ENCODE peak calls at places on chromosomes 12 and 14, in seven cellular contexts. Z is HCT116, D is GM23338, E is GM23248, K is PC-3, O is hepatocyte, M is MM.1S. I is an unnamed sample.

GRCh38 chr12:64609543-64610091 is 678 bp upstream of the RASSF3 start:
- DNase-seq in Z (no peak), D (no peak), E (peak; percentile 40), K (peak; percentile 41), O (peak; percentile 11), M (peak; percentile 31), I (peak; percentile 41)

GRCh38 chr14:68607081-68607851 is 185.6 kb downstream of the ZFP36L1 start:
- DNase-seq in Z (no peak), D (peak; percentile 59), E (peak; percentile 31), K (peak; percentile 50), O (peak; percentile 86), M (no peak), I (no peak)

GRCh38 chr12:131087991-131088700 is 134.4 kb downstream of the ADGRD1 start:
- DNase-seq in Z (no peak), D (no peak), E (no peak), K (no peak), O (no peak), M (no peak), I (no peak)

GRCh38 chr12:81502912-81503695 is 256.0 kb downstream of the PPFIA2 start:
- DNase-seq in Z (no peak), D (no peak), E (peak; percentile 91), K (peak; percentile 20), O (peak; percentile 14), M (no peak), I (no peak)

GRCh38 chr12:52168019-52168717 is 23.6 kb downstream of the KRT80 start:
- DNase-seq in Z (no peak), D (no peak), E (peak; percentile 57), K (peak; percentile 61), O (peak; percentile 91), M (no peak), I (no peak)

GRCh38 chr14:21201732-21202462 is 46.0 kb upstream of the OR5AU1 start:
- DNase-seq in Z (no peak), D (no peak), E (peak; percentile 29), K (no peak), O (no peak), M (no peak), I (no peak)

GRCh38 chr14:29663281-29663801 is 264.3 kb downstream of the PRKD1 start:
- DNase-seq in Z (no peak), D (peak; percentile 74), E (no peak), K (no peak), O (no peak), M (no peak), I (no peak)

GRCh38 chr14:101353422-101353821 is 207.9 kb upstream of the DIO3 start:
- DNase-seq in Z (no peak), D (no peak), E (no peak), K (no peak), O (no peak), M (no peak), I (no peak)

GRCh38 chr14:50003213-50004021 is 110.5 kb downstream of the ARF6 start:
- DNase-seq in Z (peak; percentile 65), D (peak; percentile 72), E (peak; percentile 88), K (peak; percentile 89), O (peak; percentile 91), M (peak; percentile 76), I (peak; percentile 80)

GRCh38 chr14:105078294-105078693 is 13.1 kb upstream of the GPR132 start:
- DNase-seq in Z (no peak), D (no peak), E (no peak), K (no peak), O (no peak), M (no peak), I (no peak)

GRCh38 chr14:77053046-77053841 is 24.7 kb upstream of the IRF2BPL start:
- DNase-seq in Z (no peak), D (peak; percentile 92), E (peak; percentile 73), K (no peak), O (peak; percentile 90), M (peak; percentile 55), I (no peak)

GRCh38 chr12:122872815-122873361 is 23.0 kb downstream of the VPS37B start:
- DNase-seq in Z (no peak), D (no peak), E (no peak), K (no peak), O (no peak), M (peak; percentile 44), I (no peak)

GRCh38 chr12:80260269-80260668 is 160.9 kb downstream of the OTOGL start:
- DNase-seq in Z (no peak), D (no peak), E (no peak), K (no peak), O (no peak), M (no peak), I (no peak)

GRCh38 chr14:91159182-91159581 is 45.3 kb downstream of the DGLUCY start:
- DNase-seq in Z (no peak), D (no peak), E (no peak), K (no peak), O (no peak), M (no peak), I (no peak)

GRCh38 chr12:108690799-108691153 is 40.5 kb downstream of the CORO1C start:
- DNase-seq in Z (no peak), D (no peak), E (no peak), K (no peak), O (peak; percentile 18), M (no peak), I (no peak)

GRCh38 chr12:108691154-108691994 is 39.9 kb downstream of the CORO1C start:
- DNase-seq in Z (peak; percentile 86), D (peak; percentile 96), E (peak; percentile 100), K (peak; percentile 100), O (peak; percentile 96), M (peak; percentile 93), I (peak; percentile 97)

GRCh38 chr12:108689314-108690190 is 41.8 kb downstream of the CORO1C start:
- DNase-seq in Z (peak; percentile 27), D (no peak), E (peak; percentile 54), K (no peak), O (peak; percentile 27), M (peak; percentile 41), I (no peak)

GRCh38 chr12:108691995-108692808 is 39.1 kb downstream of the CORO1C start:
- DNase-seq in Z (no peak), D (no peak), E (peak; percentile 51), K (no peak), O (peak; percentile 19), M (peak; percentile 80), I (no peak)

DNA sequence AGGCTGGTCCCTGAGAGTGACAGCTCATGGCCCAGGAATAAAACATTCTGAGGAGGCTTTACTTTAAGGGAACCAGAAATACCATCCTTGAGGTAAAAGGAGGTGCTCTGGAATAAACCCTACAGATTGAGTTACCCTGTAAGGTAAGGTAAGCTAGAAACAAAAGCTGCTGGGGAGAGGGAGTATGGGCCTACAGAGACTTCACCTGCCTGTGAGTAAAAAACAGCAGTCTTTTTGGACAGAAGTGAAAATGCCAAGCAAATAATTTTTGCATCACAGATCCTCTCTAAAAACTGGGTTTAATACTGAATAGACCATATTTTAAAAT is 41.2 kb downstream of the CORO1C start:
- DNase-seq in Z (no peak), D (no peak), E (no peak), K (no peak), O (no peak), M (no peak), I (no peak)
- H3K4me3 ChIP-seq in Z (no peak overlapping the region), D (no peak overlapping the region), E (peak overlapping the region; percentile 56), K (no peak overlapping the region), O (no peak overlapping the region), M (peak overlapping the region; percentile 55), I (no peak overlapping the region)

GRCh38 chr12:54195736-54196347 is 7.1 kb upstream of the SMUG1 start:
- DNase-seq in Z (no peak), D (no peak), E (peak; percentile 30), K (no peak), O (peak; percentile 73), M (no peak), I (no peak)
- TF ChIP-seq EZH2 in Z (no peak), D (no peak), E (no peak), K (no peak), O (no peak), M (no peak), I (no peak)

DNA sequence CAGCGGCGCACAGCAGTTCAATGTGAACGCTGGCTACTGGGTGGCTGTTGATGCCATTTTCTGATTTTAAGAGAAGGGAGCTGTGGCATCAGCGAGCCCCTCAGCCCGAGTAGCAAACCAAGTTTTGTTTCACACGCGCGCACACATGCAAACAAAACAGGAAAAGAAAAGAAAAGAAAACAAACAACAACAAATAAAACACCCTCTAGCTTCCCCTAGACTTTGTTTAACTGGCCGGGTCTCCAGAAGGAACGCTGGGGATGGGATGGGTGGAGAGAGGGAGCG is 540 bp downstream of the PAX9 start:
- DNase-seq in Z (no peak), D (no peak), E (no peak), K (no peak), O (no peak), M (no peak), I (no peak)
- H3K4me3 ChIP-seq in Z (peak overlapping the region; percentile 71), D (peak overlapping the region; percentile 56), E (peak overlapping the region; percentile 84), K (peak overlapping the region; percentile 89), O (peak overlapping the region; percentile 1), M (no peak overlapping the region), I (peak overlapping the region; percentile 85)

DNA sequence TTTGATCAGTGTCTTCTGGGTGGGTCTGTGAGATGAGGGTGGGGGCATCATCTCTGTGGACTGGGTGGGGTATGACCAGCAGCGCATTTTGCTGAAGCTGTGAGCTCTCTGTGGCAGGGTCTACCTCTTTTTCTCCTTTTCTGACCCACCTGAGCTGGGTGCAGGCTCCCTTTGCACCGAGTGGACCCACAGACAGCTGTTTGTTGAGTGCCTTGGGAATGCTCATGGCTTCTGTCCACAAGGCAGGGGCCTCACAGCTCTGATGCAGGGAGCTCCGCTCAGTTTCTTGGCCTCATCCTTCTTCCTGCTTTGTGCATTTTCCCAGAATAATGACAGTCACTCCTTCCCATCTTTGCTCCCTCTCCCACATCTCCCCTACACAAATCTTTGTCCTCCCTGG is 380.6 kb downstream of the DPF3 start:
- DNase-seq in Z (no peak), D (no peak), E (no peak), K (no peak), O (no peak), M (no peak), I (no peak)
- TF ChIP-seq EZH2 in Z (no peak), D (no peak), E (no peak), K (no peak), O (no peak), M (no peak), I (no peak)

DNA sequence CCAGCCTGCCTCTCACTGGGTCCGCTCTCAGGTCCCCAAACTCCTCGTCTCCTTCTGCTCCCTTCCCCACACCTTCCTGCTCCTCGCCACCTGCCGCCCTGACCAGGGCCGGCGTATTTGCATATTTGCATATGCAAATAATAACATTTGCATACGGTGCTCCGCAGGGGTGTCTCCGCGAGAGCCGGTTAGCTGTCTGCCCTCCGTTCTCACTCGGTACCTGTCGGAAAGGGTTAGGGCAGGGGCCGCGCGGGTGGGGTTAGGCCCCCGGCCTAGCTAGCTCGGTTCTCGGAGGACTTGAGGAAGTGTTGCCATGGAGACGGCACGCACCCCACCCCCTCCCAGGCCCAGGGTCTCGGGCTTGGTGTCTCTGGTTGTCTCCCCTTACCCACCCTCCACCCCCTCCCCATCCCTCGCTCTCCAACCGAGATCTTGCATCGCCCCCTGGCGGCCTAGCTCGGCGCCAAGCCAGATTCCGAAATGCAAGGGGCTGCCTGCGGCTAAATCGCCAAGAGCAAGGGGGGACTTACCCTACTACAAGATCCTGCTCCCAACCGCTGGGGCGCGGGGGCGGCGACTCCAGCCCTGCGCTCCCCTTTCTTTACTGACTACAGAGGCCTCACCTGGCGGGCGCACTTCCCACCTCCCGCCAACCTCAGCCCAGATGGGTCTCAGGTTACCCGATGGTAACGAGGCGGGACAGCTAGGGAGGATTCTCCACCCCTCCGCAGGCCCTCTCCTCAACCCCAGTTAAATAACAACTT is 8.1 kb downstream of the STAC3 start:
- DNase-seq in Z (peak; percentile 56), D (peak; percentile 96), E (peak; percentile 51), K (peak; percentile 68), O (peak; percentile 82), M (peak; percentile 86), I (peak; percentile 65)
- H3K4me3 ChIP-seq in Z (peak overlapping the region; percentile 48), D (peak overlapping the region; percentile 85), E (peak overlapping the region; percentile 60), K (peak overlapping the region; percentile 68), O (peak overlapping the region; percentile 71), M (peak overlapping the region; percentile 68), I (peak overlapping the region; percentile 66)